ENCODE peak calls at places on chromosomes 5 and 9, in four cellular contexts. One of them, this sample, is unnamed.
A peak's percentile ranks its signal among the peaks of the same experiment; 100 is the strongest.

GRCh38 chr5:1663186-1663585 is 136.5 kb downstream of the MRPL36 start:
- DNase-seq in breast epithelium: no peak
- DNase-seq in endothelial cell: no peak
- DNase-seq in fibroblast of lung: no peak
- DNase-seq in this sample: peak; percentile 66

GRCh38 chr5:131541766-131542165 is 93.3 kb downstream of the RAPGEF6 start:
- DNase-seq in breast epithelium: no peak
- DNase-seq in endothelial cell: no peak
- DNase-seq in fibroblast of lung: no peak
- DNase-seq in this sample: no peak

GRCh38 chr5:132469380-132470372 is 20.9 kb downstream of the IRF1 start:
- DNase-seq in breast epithelium: peak; percentile 24
- DNase-seq in endothelial cell: no peak
- DNase-seq in fibroblast of lung: peak; percentile 72
- DNase-seq in this sample: no peak

GRCh38 chr5:31611002-31611401 is 27.9 kb upstream of the PDZD2 start:
- DNase-seq in breast epithelium: no peak
- DNase-seq in endothelial cell: no peak
- DNase-seq in fibroblast of lung: no peak
- DNase-seq in this sample: no peak

GRCh38 chr5:39905356-39905755 is 480.6 kb upstream of the DAB2 start:
- DNase-seq in breast epithelium: no peak
- DNase-seq in endothelial cell: no peak
- DNase-seq in fibroblast of lung: peak; percentile 10
- DNase-seq in this sample: no peak

GRCh38 chr9:112921549-112921948 is 30.9 kb upstream of the SLC46A2 start:
- DNase-seq in breast epithelium: no peak
- DNase-seq in endothelial cell: peak; percentile 23
- DNase-seq in fibroblast of lung: peak; percentile 65
- DNase-seq in this sample: no peak

GRCh38 chr5:91670565-91670964 is 287.4 kb upstream of the ARRDC3 start:
- DNase-seq in breast epithelium: no peak
- DNase-seq in endothelial cell: no peak
- DNase-seq in fibroblast of lung: no peak
- DNase-seq in this sample: no peak

GRCh38 chr5:39197556-39197955 is 21.8 kb downstream of the FYB1 start:
- DNase-seq in breast epithelium: no peak
- DNase-seq in endothelial cell: no peak
- DNase-seq in fibroblast of lung: no peak
- DNase-seq in this sample: no peak

GRCh38 chr9:117365438-117365837 is 49.4 kb downstream of the ASTN2 start:
- DNase-seq in breast epithelium: no peak
- DNase-seq in endothelial cell: no peak
- DNase-seq in fibroblast of lung: no peak
- DNase-seq in this sample: no peak

GRCh38 chr5:58477760-58478159 is 13.5 kb upstream of the GAPT start:
- DNase-seq in breast epithelium: no peak
- DNase-seq in endothelial cell: no peak
- DNase-seq in fibroblast of lung: no peak
- DNase-seq in this sample: no peak
- TF ChIP-seq CTCF in breast epithelium: no peak
- TF ChIP-seq CTCF in endothelial cell: peak; percentile 28
- TF ChIP-seq CTCF in fibroblast of lung: peak; percentile 19
- TF ChIP-seq CTCF in this sample: peak; percentile 49

GRCh38 chr5:64384761-64385160 is 121.1 kb upstream of the RGS7BP start:
- DNase-seq in breast epithelium: no peak
- DNase-seq in endothelial cell: peak; percentile 45
- DNase-seq in fibroblast of lung: peak; percentile 1
- DNase-seq in this sample: no peak
- TF ChIP-seq CTCF in breast epithelium: no peak
- TF ChIP-seq CTCF in endothelial cell: peak; percentile 59
- TF ChIP-seq CTCF in fibroblast of lung: no peak
- TF ChIP-seq CTCF in this sample: peak; percentile 51

DNA sequence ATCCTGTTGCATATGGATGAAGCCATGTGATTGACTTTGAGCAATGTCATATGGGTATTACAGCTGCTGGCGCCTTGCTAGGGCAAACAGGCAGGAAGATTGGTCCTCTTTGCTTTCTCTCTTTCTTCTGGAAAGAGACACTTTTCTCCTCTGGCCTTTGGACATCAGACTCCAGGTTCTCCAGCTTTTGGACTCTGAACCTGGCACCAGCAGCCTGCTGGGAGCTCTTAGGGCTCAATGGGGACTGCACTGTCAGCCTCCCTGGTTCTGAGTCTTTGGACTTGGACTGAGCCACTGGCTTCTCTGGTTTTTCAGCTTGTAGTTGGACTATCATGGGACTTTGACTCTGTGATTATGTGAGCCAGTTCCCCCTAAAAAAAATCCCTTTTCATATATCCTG is 34.8 kb upstream of the TENT4A start:
- DNase-seq in breast epithelium: no peak
- DNase-seq in endothelial cell: no peak
- DNase-seq in fibroblast of lung: no peak
- DNase-seq in this sample: no peak
- TF ChIP-seq CTCF in breast epithelium: no peak
- TF ChIP-seq CTCF in endothelial cell: no peak
- TF ChIP-seq CTCF in fibroblast of lung: no peak
- TF ChIP-seq CTCF in this sample: no peak

DNA sequence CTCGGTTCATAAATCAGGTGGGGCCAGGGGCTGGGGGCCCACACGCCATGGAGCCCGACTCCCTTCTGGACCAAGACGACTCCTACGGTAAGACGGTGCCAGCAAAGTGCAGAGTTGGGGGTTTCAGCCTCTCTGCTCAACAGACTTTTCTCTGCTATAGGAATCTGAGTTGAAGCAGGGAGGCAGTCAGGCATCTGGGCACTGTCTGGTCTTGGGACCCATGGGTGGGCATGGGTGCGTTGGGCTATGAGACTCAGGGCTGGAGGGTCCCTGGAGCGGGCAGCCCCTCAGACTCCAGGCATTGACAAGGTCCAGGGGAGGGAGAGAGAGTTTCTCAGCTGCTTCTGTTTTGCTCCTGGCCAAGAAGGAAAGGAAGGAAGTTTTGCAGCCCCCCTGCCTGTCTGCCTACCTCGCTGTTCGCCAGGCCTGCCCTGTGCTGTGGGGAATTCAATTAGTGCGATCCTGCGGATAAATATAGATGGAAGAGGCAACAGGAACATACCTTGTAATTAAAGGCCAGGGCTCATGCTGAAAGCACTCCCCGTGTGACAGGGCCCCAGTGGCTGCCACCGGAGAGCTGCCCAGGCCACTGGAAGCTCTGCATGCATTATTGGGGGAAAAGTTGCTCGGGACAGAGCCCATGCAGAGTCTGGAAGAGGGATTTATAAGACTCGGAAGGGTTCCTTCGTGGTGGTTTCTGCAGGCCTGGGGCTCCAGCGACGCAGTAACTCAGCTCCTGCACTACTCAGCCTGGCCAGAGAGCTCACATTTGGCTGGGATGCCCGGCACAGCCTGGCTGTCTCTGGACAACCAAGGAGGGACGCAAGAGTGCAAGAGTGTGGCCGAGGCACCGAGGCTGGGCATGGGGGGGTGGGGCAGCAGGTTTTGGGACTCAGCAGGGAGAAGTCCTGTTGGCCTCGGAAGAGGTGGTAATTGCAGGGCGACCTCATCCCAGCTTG is 67.8 kb upstream of the GGTA1 start:
- DNase-seq in breast epithelium: no peak
- DNase-seq in endothelial cell: no peak
- DNase-seq in fibroblast of lung: no peak
- DNase-seq in this sample: no peak
- TF ChIP-seq CTCF in breast epithelium: no peak
- TF ChIP-seq CTCF in endothelial cell: no peak
- TF ChIP-seq CTCF in fibroblast of lung: peak; percentile 1
- TF ChIP-seq CTCF in this sample: no peak

GRCh38 chr9:16028516-16028915 is 475.7 kb downstream of the CCDC171 start:
- DNase-seq in breast epithelium: no peak
- DNase-seq in endothelial cell: no peak
- DNase-seq in fibroblast of lung: peak; percentile 48
- DNase-seq in this sample: no peak
- TF ChIP-seq CTCF in breast epithelium: no peak
- TF ChIP-seq CTCF in endothelial cell: no peak
- TF ChIP-seq CTCF in fibroblast of lung: no peak
- TF ChIP-seq CTCF in this sample: no peak

DNA sequence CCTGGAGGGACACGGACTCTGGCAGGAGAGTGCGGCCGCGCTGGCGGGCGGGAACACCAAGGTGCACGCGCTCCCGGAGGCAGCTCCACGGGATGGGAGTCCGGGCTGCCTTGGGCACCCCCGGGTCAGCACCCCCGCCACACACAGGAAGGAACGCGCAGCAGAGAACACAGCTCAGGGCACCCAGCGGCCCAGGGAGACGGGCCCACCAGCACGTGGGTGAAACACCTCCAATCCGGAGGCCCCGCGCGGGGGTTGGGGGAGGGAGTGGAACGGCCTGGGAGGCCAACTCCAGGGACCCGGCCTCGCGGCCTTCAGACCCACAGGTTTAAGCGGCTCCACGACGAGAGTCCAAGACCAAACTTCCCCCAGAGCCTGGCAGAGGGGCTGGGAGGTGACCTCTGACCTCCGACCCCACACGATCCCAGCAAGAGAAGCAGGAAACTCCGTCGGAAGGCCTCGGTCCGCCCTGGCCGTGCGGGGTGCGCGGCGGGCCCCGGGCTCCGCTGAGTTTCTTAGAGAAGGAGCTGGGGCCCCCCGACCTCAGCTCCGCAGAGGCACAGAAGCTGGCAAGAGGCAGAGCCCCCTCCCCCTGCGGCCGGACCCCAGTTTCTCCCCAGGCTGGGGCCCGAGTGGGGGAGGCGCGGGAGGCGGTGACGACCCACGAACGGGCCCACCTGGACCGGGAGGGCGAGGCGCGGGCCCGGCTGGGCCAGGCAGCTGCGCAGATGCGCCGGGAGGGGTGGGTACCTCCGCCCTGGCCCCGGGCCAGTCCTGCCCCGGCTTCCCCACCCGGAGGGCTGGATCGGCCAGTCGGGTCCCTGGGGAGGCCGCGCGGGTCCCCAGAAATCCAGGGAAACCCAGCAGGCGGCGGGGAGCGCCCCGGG is 851 bp downstream of the NACC2 start:
- DNase-seq in breast epithelium: no peak
- DNase-seq in endothelial cell: peak; percentile 49
- DNase-seq in fibroblast of lung: peak; percentile 51
- DNase-seq in this sample: no peak
- TF ChIP-seq CTCF in breast epithelium: no peak
- TF ChIP-seq CTCF in endothelial cell: no peak
- TF ChIP-seq CTCF in fibroblast of lung: no peak
- TF ChIP-seq CTCF in this sample: no peak

GRCh38 chr5:74766348-74766886 is 500 bp downstream of the GFM2 start:
- DNase-seq in breast epithelium: no peak
- DNase-seq in endothelial cell: no peak
- DNase-seq in fibroblast of lung: peak; percentile 73
- DNase-seq in this sample: no peak
- TF ChIP-seq CTCF in breast epithelium: no peak
- TF ChIP-seq CTCF in endothelial cell: peak; percentile 69
- TF ChIP-seq CTCF in fibroblast of lung: peak; percentile 53
- TF ChIP-seq CTCF in this sample: peak; percentile 51

DNA sequence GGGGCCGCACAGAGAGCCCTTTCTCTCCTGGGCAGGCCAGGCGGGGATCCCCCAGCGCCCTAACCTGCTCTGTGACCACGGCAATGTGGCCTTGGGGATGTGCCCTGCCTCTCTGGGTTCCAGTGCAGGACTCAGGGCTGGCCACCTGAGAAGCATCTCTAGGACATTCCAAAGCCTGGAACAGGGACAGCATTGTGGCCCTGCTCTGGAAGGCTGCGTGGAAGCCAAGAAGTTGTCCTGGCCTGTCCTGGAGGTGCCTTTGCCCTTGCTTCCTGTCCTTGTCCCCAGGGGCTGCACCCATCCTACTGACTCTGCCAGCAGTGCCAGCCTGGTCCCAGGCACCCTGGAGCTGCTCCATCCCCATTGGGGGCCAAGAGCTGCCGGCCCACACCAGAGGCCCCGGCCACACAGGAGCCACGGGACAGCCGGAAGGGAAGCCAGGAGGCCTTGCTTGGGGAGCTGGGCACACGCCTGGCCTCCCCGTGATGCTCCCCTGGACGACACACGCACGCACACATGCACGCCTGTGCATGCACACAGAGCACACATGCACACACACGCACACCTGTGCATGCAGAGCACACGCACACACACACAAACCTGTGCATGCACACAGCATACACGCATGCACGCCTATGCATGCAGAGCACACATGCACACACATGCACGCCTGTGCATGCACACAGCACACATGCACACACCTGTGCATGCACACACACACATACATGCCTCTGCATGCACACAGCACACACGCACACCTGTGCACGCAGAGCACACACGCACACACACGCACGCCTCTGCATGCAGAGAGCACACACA is 20.1 kb upstream of the CAMSAP1 start:
- DNase-seq in breast epithelium: no peak
- DNase-seq in endothelial cell: no peak
- DNase-seq in fibroblast of lung: no peak
- DNase-seq in this sample: no peak
- TF ChIP-seq CTCF in breast epithelium: no peak
- TF ChIP-seq CTCF in endothelial cell: no peak
- TF ChIP-seq CTCF in fibroblast of lung: no peak
- TF ChIP-seq CTCF in this sample: no peak

GRCh38 chr5:133611357-133612020 is 852 bp downstream of the FSTL4 start:
- DNase-seq in breast epithelium: no peak
- DNase-seq in endothelial cell: peak; percentile 14
- DNase-seq in fibroblast of lung: no peak
- DNase-seq in this sample: peak; percentile 77

GRCh38 chr5:133612021-133612860 is at the start of gene FSTL4:
- DNase-seq in breast epithelium: peak; percentile 71
- DNase-seq in endothelial cell: peak; percentile 25
- DNase-seq in fibroblast of lung: no peak
- DNase-seq in this sample: peak; percentile 84

GRCh38 chr5:133613743-133614142 is 1.4 kb upstream of the FSTL4 start:
- DNase-seq in breast epithelium: no peak
- DNase-seq in endothelial cell: no peak
- DNase-seq in fibroblast of lung: no peak
- DNase-seq in this sample: no peak

GRCh38 chr5:133613184-133613583 is 843 bp upstream of the FSTL4 start:
- DNase-seq in breast epithelium: no peak
- DNase-seq in endothelial cell: no peak
- DNase-seq in fibroblast of lung: no peak
- DNase-seq in this sample: no peak

GRCh38 chr5:133610489-133611356 is 1.6 kb downstream of the FSTL4 start:
- DNase-seq in breast epithelium: peak; percentile 75
- DNase-seq in endothelial cell: peak; percentile 81
- DNase-seq in fibroblast of lung: peak; percentile 4
- DNase-seq in this sample: peak; percentile 85
- TF ChIP-seq CTCF in breast epithelium: peak; percentile 20
- TF ChIP-seq CTCF in endothelial cell: no peak
- TF ChIP-seq CTCF in fibroblast of lung: peak; percentile 25
- TF ChIP-seq CTCF in this sample: peak; percentile 62